ENCODE peak calls at places on chromosomes 3 and 15, in six cellular contexts. F is H9, R is MCF 10A, I is coronary artery, Y is A549, G is vagina. W is an unnamed sample.

GRCh38 chr3:128173849-128174248 is 20.6 kb downstream of the EEFSEC start:
- DNase-seq in G (no peak), F (peak), Y (no peak), I (no peak), R (no peak), W (no peak)

GRCh38 chr3:42300013-42300412 is 34.0 kb upstream of the CCK start:
- DNase-seq in F (peak), I (no peak), R (peak), Y (peak), G (no peak), W (peak)

GRCh38 chr3:42742688-42743087 is 30.4 kb downstream of the CCDC13 start:
- DNase-seq in F (peak), R (no peak), I (peak), G (peak), Y (no peak), W (no peak)

GRCh38 chr3:23877324-23877980 is 39.3 kb downstream of the NKIRAS1 start:
- DNase-seq in R (peak), Y (peak), I (no peak), G (no peak), F (no peak), W (no peak)

GRCh38 chr3:19757773-19758172 is 176.2 kb downstream of the EFHB start:
- DNase-seq in F (no peak), Y (peak), R (peak), I (no peak), G (no peak), W (no peak)

GRCh38 chr15:77623008-77623877 is 9.5 kb downstream of the LINGO1 start:
- DNase-seq in I (no peak), Y (peak), F (no peak), R (no peak), G (no peak), W (no peak)

GRCh38 chr15:92116320-92116719 is 262.8 kb downstream of the SLCO3A1 start:
- DNase-seq in I (no peak), Y (no peak), F (peak), G (no peak), R (no peak), W (no peak)

GRCh38 chr3:46465196-46465520 is 453 bp upstream of the LTF start:
- DNase-seq in F (no peak), G (peak), Y (no peak), R (no peak), I (peak), W (no peak)

GRCh38 chr3:15405448-15406050 is 21.8 kb downstream of the METTL6 start:
- DNase-seq in Y (peak), F (no peak), G (no peak), R (peak), I (no peak), W (peak)

GRCh38 chr3:126418256-126418530 is 23.5 kb downstream of the CFAP100 start:
- DNase-seq in F (no peak), R (no peak), Y (no peak), I (peak), G (no peak), W (no peak)

GRCh38 chr3:11624704-11625375 is 18.9 kb downstream of the VGLL4 start:
- DNase-seq in R (no peak), F (no peak), I (no peak), G (no peak), Y (no peak), W (no peak)

GRCh38 chr3:128770387-128770786 is 44.4 kb downstream of the RAB7A start:
- DNase-seq in I (no peak), G (no peak), R (no peak), Y (no peak), F (no peak), W (no peak)

GRCh38 chr3:128814514-128815317 is 64.7 kb upstream of the ACAD9 start:
- DNase-seq in Y (no peak), G (no peak), R (no peak), F (no peak), I (no peak), W (no peak)

GRCh38 chr3:87218560-87218959 is 8.5 kb upstream of the CHMP2B start:
- DNase-seq in F (no peak), I (no peak), R (no peak), Y (no peak), G (no peak), W (no peak)

GRCh38 chr15:68334661-68335124 is 57.1 kb downstream of the FEM1B start:
- DNase-seq in R (peak), I (peak), G (no peak), F (no peak), Y (no peak), W (no peak)

GRCh38 chr3:70989174-70989573 is 594.4 kb downstream of the FOXP1 start:
- DNase-seq in Y (no peak), G (no peak), R (peak), I (no peak), F (no peak), W (no peak)

GRCh38 chr15:74421302-74422245 is 12.2 kb downstream of the SEMA7A start:
- DNase-seq in I (no peak), R (no peak), F (no peak), Y (no peak), G (no peak), W (no peak)

GRCh38 chr15:82851981-82852511 is 42.6 kb downstream of the WHAMM start:
- DNase-seq in F (no peak), Y (no peak), R (no peak), G (no peak), I (no peak), W (no peak)

GRCh38 chr3:8767667-8768363 is 1.6 kb downstream of the OXTR start:
- DNase-seq in R (peak), I (no peak), F (peak), G (peak), Y (no peak), W (peak)

DNA sequence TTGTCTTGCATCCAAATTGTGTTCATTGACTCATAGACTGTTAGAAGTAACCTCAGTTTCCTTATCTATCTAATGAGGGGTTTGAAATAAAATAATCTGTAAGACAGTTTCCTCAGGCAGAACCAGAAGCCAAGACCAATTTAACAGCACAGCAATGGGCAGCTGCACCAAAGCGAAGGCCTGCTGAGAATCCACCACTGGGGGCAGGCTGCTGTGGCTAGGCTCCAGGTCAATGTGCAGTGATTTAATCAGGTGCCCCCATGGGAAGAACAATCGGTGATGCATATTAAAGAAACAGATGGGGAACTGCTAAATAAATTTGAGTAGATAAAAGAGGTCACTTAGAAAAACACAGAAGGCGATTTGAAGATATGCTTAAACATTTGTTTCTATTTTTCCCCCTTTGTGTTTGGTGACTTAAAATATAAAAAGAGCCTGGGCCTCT is 28.0 kb upstream of the TMOD3 start:
- DNase-seq in F (peak), I (no peak), G (no peak), Y (peak), R (peak), W (peak)
- TF ChIP-seq CTCF in F (peak), I (no peak), G (no peak), Y (peak), R (peak), W (peak)

GRCh38 chr3:159989973-159990846 is 1.6 kb downstream of the IL12A start:
- DNase-seq in G (no peak), I (no peak), R (no peak), F (no peak), Y (no peak), W (no peak)

GRCh38 chr3:159991591-159991990 is 3.0 kb downstream of the IL12A start:
- DNase-seq in R (no peak), I (no peak), Y (no peak), G (no peak), F (no peak), W (no peak)

GRCh38 chr3:159988617-159989251 is at the start of gene IL12A:
- DNase-seq in F (peak), G (no peak), R (peak), I (peak), Y (peak), W (peak)

GRCh38 chr3:159982442-159982841 is 6.2 kb upstream of the IL12A start:
- DNase-seq in R (no peak), Y (no peak), G (no peak), F (no peak), I (no peak), W (no peak)

GRCh38 chr3:159987291-159987711 is 1.3 kb upstream of the IL12A start:
- DNase-seq in F (no peak), Y (peak), R (peak), G (no peak), I (no peak), W (no peak)
- TF ChIP-seq CTCF in F (peak), Y (no peak), R (no peak), G (no peak), I (no peak), W (no peak)

GRCh38 chr3:81638480-81638879 is 123.0 kb downstream of the GBE1 start:
- DNase-seq in Y (no peak), R (no peak), I (no peak), G (no peak), F (no peak), W (no peak)

GRCh38 chr3:81645248-81645647 is 116.2 kb downstream of the GBE1 start:
- DNase-seq in Y (no peak), I (no peak), R (no peak), F (no peak), G (no peak), W (no peak)

DNA sequence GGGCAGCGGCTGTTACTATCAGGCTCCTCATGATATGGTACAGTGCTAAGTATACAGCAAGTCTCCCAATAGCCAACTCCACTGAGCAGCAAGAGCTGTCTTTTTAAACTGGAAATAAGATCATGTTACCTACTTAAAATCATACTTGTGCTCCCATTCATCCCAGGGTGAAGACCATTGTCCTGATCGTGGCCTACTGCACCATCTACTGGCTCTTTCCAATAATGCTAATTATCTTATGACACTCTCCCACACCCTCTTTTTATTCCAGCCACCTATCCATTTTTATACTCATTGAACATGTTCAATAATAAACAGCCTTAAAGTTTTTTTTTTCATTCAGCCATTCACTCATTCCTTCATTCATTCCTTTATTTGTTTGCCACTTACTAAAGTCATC is 117.7 kb downstream of the GBE1 start:
- DNase-seq in G (no peak), Y (peak), I (no peak), R (peak), F (no peak), W (no peak)
- TF ChIP-seq CTCF in G (no peak), Y (peak), I (no peak), R (peak), F (peak), W (no peak)

GRCh38 chr3:32349184-32349583 is 42.5 kb upstream of the CMTM7 start:
- DNase-seq in R (no peak), Y (no peak), G (no peak), F (no peak), I (no peak), W (no peak)

GRCh38 chr3:32347286-32348125 is 44.1 kb upstream of the CMTM7 start:
- DNase-seq in G (no peak), Y (no peak), I (no peak), R (no peak), F (no peak), W (no peak)
- TF ChIP-seq CTCF in G (no peak), Y (no peak), I (no peak), R (no peak), F (no peak), W (no peak)

GRCh38 chr3:122023335-122023734 is 1.3 kb upstream of the ILDR1 start:
- DNase-seq in G (no peak), F (no peak), Y (no peak), I (no peak), R (no peak), W (no peak)
- TF ChIP-seq CTCF in G (no peak), F (peak), Y (no peak), I (no peak), R (no peak), W (no peak)

DNA sequence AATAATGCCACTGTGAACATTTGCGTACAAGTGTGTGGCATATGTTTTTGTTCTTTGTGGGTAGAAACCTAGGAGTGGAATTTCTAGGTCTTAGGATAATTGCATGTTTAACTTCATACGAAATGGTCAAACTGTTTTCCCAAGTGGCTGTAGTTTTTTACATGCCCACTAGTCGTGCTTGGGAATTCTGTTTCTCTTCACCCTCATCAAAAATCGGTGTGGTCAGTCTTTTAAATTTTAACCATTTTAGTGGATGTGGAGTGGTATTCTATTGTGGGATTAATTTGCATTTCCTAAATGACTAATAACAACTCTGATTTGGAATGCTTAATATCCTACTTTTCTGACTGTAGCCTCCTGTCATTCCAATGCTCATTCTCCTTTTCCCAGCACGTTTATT is 27.6 kb downstream of the ZFAND6 start:
- DNase-seq in I (no peak), Y (no peak), R (no peak), G (no peak), F (no peak), W (no peak)
- TF ChIP-seq CTCF in I (no peak), Y (peak), R (no peak), G (no peak), F (peak), W (no peak)

GRCh38 chr3:141777957-141778813 is 15.0 kb downstream of the GRK7 start:
- DNase-seq in I (no peak), Y (no peak), G (no peak), R (no peak), F (no peak), W (no peak)

GRCh38 chr3:141783632-141784031 is 20.4 kb downstream of the GRK7 start:
- DNase-seq in F (no peak), Y (no peak), R (no peak), G (no peak), I (no peak), W (no peak)

GRCh38 chr3:141784096-141784495 is 20.9 kb downstream of the GRK7 start:
- DNase-seq in G (no peak), R (no peak), F (no peak), Y (no peak), I (no peak), W (no peak)

GRCh38 chr3:141779667-141780066 is 16.5 kb downstream of the GRK7 start:
- DNase-seq in I (no peak), R (no peak), F (no peak), G (no peak), Y (no peak), W (no peak)

DNA sequence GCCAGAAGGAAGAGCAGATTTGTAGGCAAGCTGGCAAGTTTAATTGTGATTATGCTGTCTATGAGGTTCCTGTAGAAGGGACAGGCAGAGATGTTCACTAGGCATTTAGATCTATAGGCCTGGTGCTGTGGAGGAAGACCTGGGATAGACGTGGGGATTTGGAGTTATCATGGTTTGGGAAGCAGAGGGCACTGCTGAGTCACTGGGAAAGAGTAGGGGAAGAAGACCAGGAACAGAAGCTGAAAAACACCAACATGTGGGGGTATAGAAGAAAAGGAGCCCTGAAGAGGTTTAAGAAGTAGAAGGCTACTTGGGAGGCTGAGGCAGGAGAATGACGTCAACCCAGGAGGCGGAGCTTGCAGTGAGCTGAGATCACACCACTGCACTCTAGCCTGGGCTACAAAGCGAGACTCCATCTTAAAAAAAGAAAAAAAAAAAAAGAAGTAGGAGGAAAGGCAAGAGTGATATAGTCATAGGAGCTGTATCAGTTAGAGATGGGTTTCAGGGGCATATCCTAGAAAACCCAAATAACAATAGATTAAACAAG is 19.3 kb downstream of the GRK7 start:
- DNase-seq in I (no peak), R (peak), Y (peak), F (no peak), G (no peak), W (no peak)
- TF ChIP-seq CTCF in I (no peak), R (peak), Y (no peak), F (peak), G (no peak), W (no peak)

W was measured in GM20000.